ENCODE peak calls at places on chromosomes 13 and 19, in five cellular contexts. H is right cardiac atrium, V is astrocyte, L is hepatocyte, T is AG04450. Y is an unnamed sample.

GRCh38 chr13:110228936-110229904 is 77.7 kb downstream of the COL4A1 start:
- DNase-seq in H (no peak), V (no peak), L (no peak), T (no peak), Y (no peak)

GRCh38 chr13:66128201-66128600 is 1101.9 kb downstream of the PCDH9 start:
- DNase-seq in H (no peak), V (no peak), L (no peak), T (no peak), Y (no peak)

GRCh38 chr13:103236213-103236612 is 170.0 kb upstream of the SLC10A2 start:
- DNase-seq in H (no peak), V (no peak), L (no peak), T (no peak), Y (peak)

GRCh38 chr19:533485-534058 is 2.0 kb downstream of the CDC34 start:
- DNase-seq in H (peak), V (no peak), L (no peak), T (no peak), Y (no peak)

GRCh38 chr19:1417145-1417544 is 9.8 kb downstream of the DAZAP1 start:
- DNase-seq in H (peak), V (peak), L (no peak), T (no peak), Y (no peak)

GRCh38 chr19:294819-295686 is 3.9 kb upstream of the PLPP2 start:
- DNase-seq in H (peak), V (no peak), L (peak), T (no peak), Y (peak)

GRCh38 chr13:112984954-112985802 is 16.2 kb downstream of the MCF2L start:
- DNase-seq in H (peak), V (no peak), L (peak), T (no peak), Y (peak)

GRCh38 chr19:373391-374182 is 29.0 kb upstream of the MIER2 start:
- DNase-seq in H (no peak), V (no peak), L (no peak), T (no peak), Y (no peak)

GRCh38 chr19:17847538-17848366 is at the start of gene JAK3:
- DNase-seq in H (peak), V (no peak), L (peak), T (no peak), Y (no peak)

GRCh38 chr13:27472941-27473340 is 22.6 kb upstream of the MTIF3 start:
- DNase-seq in H (no peak), V (no peak), L (no peak), T (no peak), Y (no peak)

GRCh38 chr19:3969435-3970312 is 1.2 kb downstream of the DAPK3 start:
- DNase-seq in H (peak), V (peak), L (peak), T (peak), Y (peak)

GRCh38 chr19:16199275-16199932 is 1.7 kb downstream of the AP1M1 start:
- DNase-seq in H (no peak), V (no peak), L (no peak), T (no peak), Y (no peak)

GRCh38 chr13:28459911-28460310 is 35.0 kb downstream of the FLT1 start:
- DNase-seq in H (no peak), V (no peak), L (no peak), T (no peak), Y (no peak)

GRCh38 chr13:43730642-43731041 is 56.1 kb downstream of the ENOX1 start:
- DNase-seq in H (no peak), V (no peak), L (peak), T (peak), Y (no peak)

GRCh38 chr13:49786609-49787008 is 5.9 kb downstream of the KPNA3 start:
- DNase-seq in H (no peak), V (no peak), L (no peak), T (no peak), Y (no peak)

GRCh38 chr19:48170817-48171347 is 402 bp downstream of the ZSWIM9 start:
- DNase-seq in H (no peak), V (no peak), L (no peak), T (no peak), Y (peak)

GRCh38 chr13:77919351-77920294 is 992 bp upstream of the EDNRB start:
- DNase-seq in H (peak), V (peak), L (peak), T (no peak), Y (no peak)

GRCh38 chr19:36916991-36917390 is 859 bp downstream of the ZNF568 start:
- DNase-seq in H (no peak), V (peak), L (no peak), T (no peak), Y (no peak)

GRCh38 chr19:10836478-10837325 is 690 bp upstream of the TMED1 start:
- DNase-seq in H (peak), V (peak), L (peak), T (no peak), Y (no peak)

GRCh38 chr13:100542546-100543156 is 45.9 kb downstream of the GGACT start:
- DNase-seq in H (no peak), V (peak), L (no peak), T (no peak), Y (peak)

GRCh38 chr19:36849701-36850645 is 703 bp upstream of the ZNF345 start:
- DNase-seq in H (peak), V (peak), L (peak), T (peak), Y (no peak)

GRCh38 chr13:97627566-97627965 is 193.6 kb downstream of the RAP2A start:
- DNase-seq in H (peak), V (peak), L (peak), T (peak), Y (no peak)

GRCh38 chr13:111937763-111938375 is 129.1 kb upstream of the SOX1 start:
- DNase-seq in H (no peak), V (no peak), L (no peak), T (no peak), Y (no peak)

GRCh38 chr19:29967623-29968022 is 25.6 kb downstream of the URI1 start:
- DNase-seq in H (no peak), V (peak), L (no peak), T (no peak), Y (no peak)

GRCh38 chr13:26254583-26255102 is 714 bp downstream of the CDK8 start:
- DNase-seq in H (peak), V (peak), L (peak), T (no peak), Y (peak)

GRCh38 chr13:42715909-42716308 is 65.5 kb upstream of the FAM216B start:
- DNase-seq in H (peak), V (no peak), L (no peak), T (no peak), Y (no peak)

GRCh38 chr13:31824705-31825512 is 85.6 kb downstream of the RXFP2 start:
- DNase-seq in H (no peak), V (peak), L (no peak), T (no peak), Y (peak)

GRCh38 chr13:83515267-83515666 is 367.0 kb downstream of the SLITRK1 start:
- DNase-seq in H (no peak), V (peak), L (no peak), T (no peak), Y (no peak)

GRCh38 chr13:108326318-108326717 is 56.8 kb downstream of the TNFSF13B start:
- DNase-seq in H (no peak), V (no peak), L (peak), T (no peak), Y (no peak)

GRCh38 chr19:16795731-16796130 is 33.5 kb upstream of the SIN3B start:
- DNase-seq in H (no peak), V (no peak), L (no peak), T (no peak), Y (no peak)

GRCh38 chr19:48965806-48966540 is 864 bp downstream of the FTL start:
- DNase-seq in H (peak), V (peak), L (peak), T (no peak), Y (peak)